ENCODE peak calls at places on chromosomes 12 and 14, in five cellular contexts. D is nephron progenitor cell; N is effector memory CD8-positive, alpha-beta T cell; E is stimulated activated naive CD8-positive, alpha-beta T cell treated with anti-CD3 and anti-CD28 coated beads, Interleukin-15, Interleukin-2, amounts not matched to agents 100 U/mL and 50 U/mL, for 24 hours; Y is D341Med. S is an unnamed sample.

GRCh38 chr14:42642787-42643186 is 1036.1 kb downstream of the LRFN5 start:
- DNase-seq in D (no peak), N (no peak), E (no peak), Y (no peak), S (no peak)

GRCh38 chr12:12505544-12506501 is 56.8 kb downstream of the DUSP16 start:
- DNase-seq in D (no peak), N (no peak), E (no peak), Y (no peak), S (no peak)

GRCh38 chr14:53954551-53955233 is 1.9 kb downstream of the BMP4 start:
- DNase-seq in D (peak), N (no peak), E (peak), Y (peak), S (no peak)

GRCh38 chr12:109721276-109721675 is 7.7 kb downstream of the FAM222A start:
- DNase-seq in D (no peak), N (no peak), E (no peak), Y (no peak), S (no peak)

GRCh38 chr12:128140551-128140950 is 126.4 kb upstream of the TMEM132C start:
- DNase-seq in D (no peak), N (no peak), E (no peak), Y (no peak), S (no peak)

GRCh38 chr12:6182279-6182898 is 17.8 kb upstream of the CD9 start:
- DNase-seq in D (no peak), N (no peak), E (no peak), Y (no peak), S (no peak)

GRCh38 chr14:101620039-101620788 is 58.9 kb downstream of the DIO3 start:
- DNase-seq in D (no peak), N (no peak), E (no peak), Y (peak), S (no peak)

GRCh38 chr14:68968051-68968450 is 11.1 kb downstream of the ACTN1 start:
- DNase-seq in D (no peak), N (peak), E (peak), Y (no peak), S (no peak)

GRCh38 chr12:48105321-48105866 is 485 bp downstream of the SENP1 start:
- DNase-seq in D (no peak), N (peak), E (peak), Y (no peak), S (peak)

GRCh38 chr14:68701001-68701741 is 91.7 kb downstream of the ZFP36L1 start:
- DNase-seq in D (no peak), N (no peak), E (no peak), Y (no peak), S (no peak)

GRCh38 chr12:113933201-113933786 is 32.8 kb downstream of the RBM19 start:
- DNase-seq in D (peak), N (no peak), E (no peak), Y (peak), S (peak)

GRCh38 chr12:124727922-124728321 is 135.7 kb downstream of the SCARB1 start:
- DNase-seq in D (no peak), N (no peak), E (no peak), Y (no peak), S (no peak)

GRCh38 chr14:68094158-68094557 is 274.6 kb downstream of the RAD51B start:
- DNase-seq in D (no peak), N (no peak), E (no peak), Y (no peak), S (no peak)

GRCh38 chr14:74864193-74864592 is 11.8 kb downstream of the PROX2 start:
- DNase-seq in D (no peak), N (no peak), E (no peak), Y (no peak), S (no peak)

GRCh38 chr12:123115409-123116111 is 35.3 kb downstream of the PITPNM2 start:
- DNase-seq in D (no peak), N (no peak), E (no peak), Y (no peak), S (no peak)

GRCh38 chr14:92726135-92726932 is 22.1 kb downstream of the LGMN start:
- DNase-seq in D (no peak), N (peak), E (peak), Y (no peak), S (no peak)

GRCh38 chr14:73491977-73492552 is 1.3 kb downstream of the RIOX1 start:
- DNase-seq in D (no peak), N (no peak), E (no peak), Y (no peak), S (no peak)

GRCh38 chr14:101889898-101890297 is 74.5 kb upstream of the DYNC1H1 start:
- DNase-seq in D (no peak), N (no peak), E (no peak), Y (no peak), S (no peak)

GRCh38 chr12:96466939-96467751 is 22.2 kb upstream of the CFAP54 start:
- DNase-seq in D (no peak), N (no peak), E (no peak), Y (no peak), S (no peak)

GRCh38 chr12:7154901-7155470 is 24.8 kb downstream of the CLSTN3 start:
- DNase-seq in D (no peak), N (no peak), E (no peak), Y (no peak), S (no peak)

GRCh38 chr12:63222582-63222981 is 71.6 kb upstream of the AVPR1A start:
- DNase-seq in D (no peak), N (no peak), E (no peak), Y (no peak), S (no peak)

GRCh38 chr12:121132601-121133481 is at the start of gene P2RX7:
- DNase-seq in D (peak), N (peak), E (peak), Y (peak), S (no peak)

GRCh38 chr14:59939828-59940227 is 19.9 kb downstream of the LRRC9 start:
- DNase-seq in D (no peak), N (no peak), E (no peak), Y (no peak), S (no peak)

GRCh38 chr12:46535907-46536306 is 163.3 kb upstream of the SLC38A2 start:
- DNase-seq in D (no peak), N (no peak), E (no peak), Y (no peak), S (peak)

GRCh38 chr14:89025581-89026236 is 201.3 kb downstream of the TTC8 start:
- DNase-seq in D (no peak), N (no peak), E (no peak), Y (peak), S (peak)

GRCh38 chr12:2290516-2291065 is 237.8 kb downstream of the CACNA1C start:
- DNase-seq in D (no peak), N (no peak), E (no peak), Y (no peak), S (no peak)

GRCh38 chr14:89673499-89674225 is 256.6 kb upstream of the FOXN3 start:
- DNase-seq in D (no peak), N (no peak), E (no peak), Y (no peak), S (no peak)

GRCh38 chr12:85057370-85057963 is 21.3 kb downstream of the LRRIQ1 start:
- DNase-seq in D (peak), N (no peak), E (peak), Y (peak), S (peak)

GRCh38 chr12:132084681-132085635 is 59.2 kb downstream of the DDX51 start:
- DNase-seq in D (peak), N (peak), E (peak), Y (peak), S (peak)

GRCh38 chr12:22380029-22380428 is 45.5 kb upstream of the ST8SIA1 start:
- DNase-seq in D (no peak), N (no peak), E (no peak), Y (no peak), S (no peak)

GRCh38 chr12:25794580-25794979 is 163.9 kb upstream of the RASSF8 start:
- DNase-seq in D (no peak), N (no peak), E (no peak), Y (no peak), S (no peak)

GRCh38 chr14:75627406-75627805 is 33.3 kb downstream of the ERG28 start:
- DNase-seq in D (no peak), N (no peak), E (no peak), Y (no peak), S (no peak)

GRCh38 chr12:107144990-107145389 is 51.6 kb upstream of the CRY1 start:
- DNase-seq in D (no peak), N (no peak), E (no peak), Y (no peak), S (peak)

GRCh38 chr14:106174206-106174605 is 647.8 kb downstream of the TMEM121 start:
- DNase-seq in D (no peak), N (peak), E (peak), Y (no peak), S (no peak)

GRCh38 chr12:116955382-116956021 is 44.8 kb downstream of the FBXW8 start:
- DNase-seq in D (no peak), N (no peak), E (no peak), Y (no peak), S (peak)

GRCh38 chr12:131818821-131819585 is 9.2 kb upstream of the MMP17 start:
- DNase-seq in D (no peak), N (no peak), E (no peak), Y (no peak), S (no peak)

GRCh38 chr12:123119808-123120207 is 31.1 kb downstream of the PITPNM2 start:
- DNase-seq in D (no peak), N (no peak), E (peak), Y (no peak), S (no peak)

GRCh38 chr12:54759751-54760150 is 94.6 kb upstream of the MUCL1 start:
- DNase-seq in D (peak), N (no peak), E (no peak), Y (peak), S (peak)

S was measured in NCI-H82.